ENCODE peak calls at places on chromosomes 16 and 17, in ten cellular contexts. V, M, H, P, T, R, O, L, C and U are unnamed samples.

GRCh38 chr16:813204-813915 is 12.8 kb upstream of the GNG13 start:
- DNase-seq in V (peak; percentile 63), M (peak; percentile 37), H (no peak), P (peak; percentile 63), T (no peak), R (no peak), O (no peak), L (no peak), C (peak; percentile 27), U (no peak)

GRCh38 chr16:2825049-2825742 is 4.9 kb upstream of the ZG16B start:
- DNase-seq in V (no peak), M (peak; percentile 6), H (no peak), P (no peak), T (no peak), R (no peak), O (no peak), L (no peak), C (no peak), U (no peak)

GRCh38 chr16:47667956-47668355 is 206.8 kb downstream of the PHKB start:
- DNase-seq in V (no peak), M (no peak), H (no peak), P (no peak), T (no peak), R (no peak), O (no peak), L (no peak), C (no peak), U (no peak)

GRCh38 chr17:79205688-79206205 is 131.1 kb downstream of the ENGASE start:
- DNase-seq in V (no peak), M (no peak), H (no peak), P (no peak), T (no peak), R (no peak), O (no peak), L (no peak), C (no peak), U (no peak)

GRCh38 chr17:72657467-72658317 is 434.8 kb downstream of the SLC39A11 start:
- DNase-seq in V (peak; percentile 35), M (no peak), H (no peak), P (no peak), T (no peak), R (no peak), O (no peak), L (no peak), C (no peak), U (no peak)

GRCh38 chr17:2549392-2550211 is 37.9 kb upstream of the METTL16 start:
- DNase-seq in V (no peak), M (no peak), H (peak; percentile 43), P (no peak), T (no peak), R (no peak), O (no peak), L (no peak), C (no peak), U (no peak)

GRCh38 chr16:89391-90302 is 11.6 kb downstream of the MPG start:
- DNase-seq in V (no peak), M (no peak), H (no peak), P (no peak), T (no peak), R (no peak), O (no peak), L (no peak), C (no peak), U (no peak)

GRCh38 chr16:49489686-49490320 is 116.2 kb downstream of the C16orf78 start:
- DNase-seq in V (no peak), M (peak; percentile 7), H (no peak), P (no peak), T (no peak), R (no peak), O (no peak), L (no peak), C (no peak), U (no peak)

GRCh38 chr17:13601776-13602551 is at the start of gene HS3ST3A1:
- DNase-seq in V (no peak), M (peak; percentile 15), H (peak; percentile 28), P (peak; percentile 64), T (peak; percentile 58), R (no peak), O (peak; percentile 66), L (peak; percentile 82), C (peak; percentile 10), U (no peak)

GRCh38 chr17:39360537-39360936 is 40.9 kb downstream of the FBXL20 start:
- DNase-seq in V (no peak), M (no peak), H (no peak), P (peak; percentile 37), T (no peak), R (no peak), O (peak; percentile 71), L (no peak), C (no peak), U (no peak)

GRCh38 chr16:89956511-89957213 is 8.1 kb downstream of the DEF8 start:
- DNase-seq in V (no peak), M (no peak), H (no peak), P (no peak), T (no peak), R (no peak), O (no peak), L (no peak), C (no peak), U (no peak)

GRCh38 chr16:23666919-23667659 is 11.6 kb upstream of the PLK1 start:
- DNase-seq in V (no peak), M (no peak), H (no peak), P (no peak), T (no peak), R (no peak), O (no peak), L (no peak), C (no peak), U (no peak)
- H3K9me3 ChIP-seq in V (no peaks in the 10 kb centered on the region), M (no peaks in the 10 kb centered on the region), H (no peaks in the 10 kb centered on the region), P (no peaks in the 10 kb centered on the region), T (no peaks in the 10 kb centered on the region), R (no peaks in the 10 kb centered on the region), O (no peaks in the 10 kb centered on the region), L (no peaks in the 10 kb centered on the region), C (no peaks in the 10 kb centered on the region), U (no peaks in the 10 kb centered on the region)

GRCh38 chr17:61926831-61927210 is 961 bp downstream of the INTS2 start:
- DNase-seq in V (no peak), M (no peak), H (no peak), P (no peak), T (no peak), R (no peak), O (no peak), L (no peak), C (no peak), U (no peak)
- TF ChIP-seq POLR2A in V (no peak), M (no peak), H (no peak), P (no peak), T (no peak), R (no peak), O (no peak), L (no peak), C (no peak), U (no peak)

GRCh38 chr17:21298056-21298982 is 13.8 kb downstream of the MAP2K3 start:
- DNase-seq in V (no peak), M (no peak), H (no peak), P (no peak), T (no peak), R (no peak), O (no peak), L (no peak), C (no peak), U (no peak)
- H3K9me3 ChIP-seq in V (no peaks in the 10 kb centered on the region), M (no peaks in the 10 kb centered on the region), H (no peaks in the 10 kb centered on the region), P (no peaks in the 10 kb centered on the region), T (no peaks in the 10 kb centered on the region), R (no peaks in the 10 kb centered on the region), O (no peaks in the 10 kb centered on the region), L (no peaks in the 10 kb centered on the region), C (no peaks in the 10 kb centered on the region), U (no peaks in the 10 kb centered on the region)

GRCh38 chr16:84839956-84840355 is 20.2 kb downstream of the CRISPLD2 start:
- DNase-seq in V (peak; percentile 58), M (no peak), H (no peak), P (no peak), T (no peak), R (no peak), O (no peak), L (no peak), C (no peak), U (no peak)
- TF ChIP-seq POLR2A in V (no peak), M (no peak), H (no peak), P (no peak), T (no peak), R (no peak), O (no peak), L (no peak), C (no peak), U (no peak)

DNA sequence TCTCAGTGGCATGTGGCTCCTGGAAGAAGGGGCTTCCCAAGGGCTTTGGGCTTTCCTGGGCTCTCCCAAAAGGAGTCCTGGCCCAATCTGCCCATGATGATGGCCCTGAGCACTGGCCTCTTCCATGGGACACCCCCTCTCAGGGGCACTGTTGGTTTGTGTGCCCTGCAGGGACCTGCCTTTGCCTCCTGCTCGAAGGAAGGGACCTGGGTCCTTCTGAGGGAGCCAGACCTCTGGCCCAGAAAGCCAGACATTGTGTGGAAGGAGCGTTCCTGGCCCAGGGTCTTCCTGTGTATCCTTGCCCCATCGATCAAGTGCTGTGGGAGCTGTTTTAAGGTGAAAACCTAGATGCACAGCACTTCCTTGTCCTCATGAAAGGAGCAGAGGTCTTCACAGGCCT is 1689.3 kb downstream of the TP53TG3F start:
- DNase-seq in V (no peak), M (no peak), H (no peak), P (no peak), T (no peak), R (no peak), O (no peak), L (no peak), C (no peak), U (no peak)
- H3K9me3 ChIP-seq in V (peaks cover 5% of the 10 kb centered on the region), M (peaks cover 12% of the 10 kb centered on the region), H (peaks cover 7% of the 10 kb centered on the region), P (no peaks in the 10 kb centered on the region), T (no peaks in the 10 kb centered on the region), R (no peaks in the 10 kb centered on the region), O (no peaks in the 10 kb centered on the region), L (no peaks in the 10 kb centered on the region), C (no peaks in the 10 kb centered on the region), U (peaks cover 68% of the 10 kb centered on the region)

DNA sequence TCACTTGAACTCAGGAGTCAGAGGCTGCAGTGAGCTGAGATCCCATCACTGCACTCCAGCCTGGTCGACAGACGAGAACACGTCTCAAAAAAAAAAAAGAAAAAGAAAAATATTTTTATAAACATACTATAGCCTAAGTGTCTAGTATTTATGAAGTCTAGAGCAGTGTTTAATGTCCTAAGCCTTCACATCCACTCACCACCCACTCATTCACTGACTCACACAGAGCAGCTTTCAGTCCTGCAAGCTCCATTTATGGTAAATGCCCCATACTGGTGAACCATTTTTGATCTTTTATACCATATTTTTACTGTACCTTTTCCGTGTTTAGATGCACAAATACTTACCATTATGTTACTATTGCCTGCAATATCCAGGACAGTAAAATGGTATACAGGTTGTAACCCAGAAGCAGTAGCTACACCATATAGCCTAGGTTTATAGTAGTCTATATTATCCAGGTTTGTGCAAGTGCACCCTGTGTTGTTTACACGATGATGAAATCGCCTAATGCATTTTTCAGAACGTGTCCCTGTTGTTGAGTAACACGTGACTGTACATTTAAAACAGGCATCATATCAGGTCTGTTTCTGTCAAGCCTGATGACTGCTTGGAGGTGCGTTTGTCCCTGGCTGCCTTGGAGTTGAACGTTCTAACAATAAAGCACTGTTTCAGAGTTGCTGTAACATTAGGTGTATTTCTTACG is 10.1 kb downstream of the NUDT7 start:
- DNase-seq in V (no peak), M (no peak), H (no peak), P (no peak), T (no peak), R (no peak), O (no peak), L (no peak), C (no peak), U (no peak)
- TF ChIP-seq POLR2A in V (no peak), M (no peak), H (no peak), P (no peak), T (no peak), R (no peak), O (no peak), L (no peak), C (no peak), U (no peak)

GRCh38 chr16:63018581-63019223 is 982.5 kb upstream of the CDH8 start:
- DNase-seq in V (no peak), M (no peak), H (no peak), P (no peak), T (no peak), R (no peak), O (no peak), L (no peak), C (no peak), U (no peak)
- H3K9me3 ChIP-seq in V (no peaks in the 10 kb centered on the region), M (peaks cover 4% of the 10 kb centered on the region), H (no peaks in the 10 kb centered on the region), P (no peaks in the 10 kb centered on the region), T (no peaks in the 10 kb centered on the region), R (no peaks in the 10 kb centered on the region), O (no peaks in the 10 kb centered on the region), L (no peaks in the 10 kb centered on the region), C (no peaks in the 10 kb centered on the region), U (no peaks in the 10 kb centered on the region)